ENCODE peak calls at places on chromosomes 1 and 21, in ten cellular contexts. N is fibroblast of the conjunctiva; O is astrocyte of the spinal cord; E is OCI-M1; C is kidney epithelial cell; I is stimulated activated CD8-positive, alpha-beta memory T cell treated with anti-CD3 and anti-CD28 coated beads, Interleukin-7, amount 100 ng/mL, for 1 hour; U is NCI-H774; G is right cardiac atrium; D is tibial artery; H is adrenal gland. M is an unnamed sample.

GRCh38 chr1:44647896-44648295 is 26.4 kb downstream of the TMEM53 start:
- DNase-seq in U (no peak), E (no peak), D (no peak), G (no peak), C (no peak), N (no peak), I (no peak), O (no peak), H (no peak), M (no peak)

GRCh38 chr1:214548988-214549387 is 2.4 kb downstream of the PTPN14 start:
- DNase-seq in O (peak), N (no peak), C (no peak), G (peak), H (peak), D (peak), U (no peak), I (no peak), E (no peak), M (peak)

GRCh38 chr1:8506447-8506846 is 188.5 kb downstream of the SLC45A1 start:
- DNase-seq in U (no peak), O (no peak), E (no peak), G (no peak), H (no peak), I (no peak), C (no peak), D (no peak), N (no peak), M (no peak)

GRCh38 chr21:43785134-43785533 is 4.2 kb upstream of the RRP1 start:
- DNase-seq in G (no peak), O (no peak), E (no peak), U (no peak), N (no peak), I (no peak), H (no peak), D (no peak), C (no peak), M (no peak)

GRCh38 chr1:165144757-165145397 is 211.6 kb downstream of the LMX1A start:
- DNase-seq in C (no peak), H (peak), N (peak), I (no peak), O (peak), E (peak), D (peak), U (peak), G (peak), M (peak)

GRCh38 chr1:216368249-216368648 is 55.0 kb downstream of the USH2A start:
- DNase-seq in E (no peak), O (no peak), C (no peak), G (no peak), U (no peak), H (no peak), N (no peak), I (no peak), D (no peak), M (no peak)

GRCh38 chr1:32962248-32962896 is 2.2 kb downstream of the RNF19B start:
- DNase-seq in G (no peak), I (no peak), O (no peak), C (no peak), H (no peak), N (no peak), U (no peak), E (peak), D (no peak), M (no peak)

GRCh38 chr1:105485207-105485606 is 1571.3 kb upstream of the PRMT6 start:
- DNase-seq in E (no peak), D (no peak), G (no peak), N (peak), C (peak), H (no peak), I (no peak), U (no peak), O (peak), M (no peak)

GRCh38 chr1:58398714-58399113 is 147.8 kb downstream of the OMA1 start:
- DNase-seq in C (no peak), H (no peak), I (no peak), D (no peak), E (no peak), O (no peak), G (no peak), U (no peak), N (no peak), M (no peak)

GRCh38 chr1:59008599-59009347 is 224.9 kb upstream of the JUN start:
- DNase-seq in G (peak), N (no peak), H (no peak), E (no peak), U (no peak), O (no peak), I (no peak), C (no peak), D (no peak), M (no peak)

GRCh38 chr1:194548071-194548470 is 1361.7 kb upstream of the B3GALT2 start:
- DNase-seq in C (no peak), U (no peak), E (no peak), I (no peak), O (no peak), H (no peak), G (no peak), N (no peak), D (no peak), M (no peak)

GRCh38 chr1:155173478-155174333 is at the start of gene TRIM46:
- DNase-seq in I (no peak), H (peak), D (no peak), C (no peak), N (no peak), E (peak), O (peak), U (peak), G (peak), M (peak)

GRCh38 chr21:35573472-35574389 is 486.6 kb downstream of the SETD4 start:
- DNase-seq in E (no peak), H (no peak), I (no peak), U (no peak), N (no peak), O (no peak), D (no peak), G (no peak), C (no peak), M (no peak)

GRCh38 chr1:94209425-94209824 is 28.0 kb downstream of the ARHGAP29 start:
- DNase-seq in G (no peak), I (no peak), C (no peak), N (peak), D (no peak), E (no peak), H (no peak), U (no peak), O (no peak), M (no peak)